ENCODE peak calls at places on chromosomes 7 and 10, in ten cellular contexts. T is HCT116, U is heart right ventricle, J is tibial artery, A is left ventricle myocardium inferior, L is cardiac muscle cell, G is PC-3, F is AG04450, K is tibial nerve, V is ascending aorta. H is an unnamed sample. For H3K27me3, the result is how much of the 10 kb centered on the place peaks cover.

GRCh38 chr7:47722126-47722525 is 140.2 kb upstream of the TNS3 start:
- DNase-seq in T (no peak), U (no peak), J (no peak), A (no peak), L (no peak), G (no peak), F (no peak), K (no peak), V (no peak), H (no peak)

GRCh38 chr7:128200376-128200775 is 40.7 kb upstream of the LEP start:
- DNase-seq in T (no peak), U (no peak), J (no peak), A (no peak), L (no peak), G (no peak), F (no peak), K (no peak), V (no peak), H (no peak)

GRCh38 chr7:19560111-19560883 is 148.5 kb downstream of the POLR1F start:
- DNase-seq in T (no peak), U (no peak), J (no peak), A (no peak), L (peak), G (peak), F (no peak), K (no peak), V (no peak), H (no peak)

GRCh38 chr7:33854951-33855350 is 50.4 kb upstream of the BMPER start:
- DNase-seq in T (no peak), U (no peak), J (no peak), A (no peak), L (peak), G (peak), F (peak), K (no peak), V (no peak), H (no peak)

GRCh38 chr10:30431435-30431911 is 2.5 kb upstream of the MAP3K8 start:
- DNase-seq in T (no peak), U (peak), J (peak), A (peak), L (no peak), G (no peak), F (no peak), K (no peak), V (no peak), H (no peak)

GRCh38 chr7:50665403-50666123 is 100.4 kb upstream of the DDC start:
- DNase-seq in T (no peak), U (no peak), J (peak), A (no peak), L (peak), G (no peak), F (no peak), K (no peak), V (no peak), H (no peak)

GRCh38 chr7:54960517-54960916 is 58.3 kb upstream of the EGFR start:
- DNase-seq in T (no peak), U (no peak), J (no peak), A (no peak), L (peak), G (peak), F (no peak), K (no peak), V (no peak), H (no peak)

GRCh38 chr10:98225000-98225399 is 43.0 kb downstream of the LOXL4 start:
- DNase-seq in T (no peak), U (no peak), J (no peak), A (no peak), L (peak), G (no peak), F (no peak), K (no peak), V (no peak), H (no peak)

GRCh38 chr7:155213385-155213784 is 84.3 kb upstream of the INSIG1 start:
- DNase-seq in T (no peak), U (no peak), J (no peak), A (no peak), L (no peak), G (peak), F (no peak), K (no peak), V (no peak), H (no peak)

GRCh38 chr7:141675431-141676210 is 26.3 kb downstream of the DENND11 start:
- DNase-seq in T (no peak), U (no peak), J (no peak), A (no peak), L (no peak), G (no peak), F (no peak), K (no peak), V (no peak), H (no peak)

GRCh38 chr10:1049425-1049958 is 573 bp upstream of the IDI1 start:
- DNase-seq in T (no peak), U (no peak), J (peak), A (no peak), L (no peak), G (peak), F (no peak), K (no peak), V (no peak), H (no peak)

GRCh38 chr10:95815133-95815532 is 59.2 kb downstream of the ENTPD1 start:
- DNase-seq in T (no peak), U (no peak), J (no peak), A (no peak), L (no peak), G (no peak), F (no peak), K (no peak), V (no peak), H (no peak)

GRCh38 chr10:94397549-94398370 is 4.6 kb upstream of the TBC1D12 start:
- DNase-seq in T (no peak), U (no peak), J (no peak), A (no peak), L (peak), G (peak), F (no peak), K (no peak), V (no peak), H (no peak)

GRCh38 chr7:38398725-38399321 is 125.4 kb upstream of the TARP start:
- DNase-seq in T (peak), U (peak), J (peak), A (peak), L (peak), G (peak), F (peak), K (peak), V (no peak), H (peak)

GRCh38 chr10:121069061-121069850 is 218.1 kb downstream of the WDR11 start:
- DNase-seq in T (peak), U (no peak), J (no peak), A (no peak), L (peak), G (peak), F (no peak), K (no peak), V (no peak), H (no peak)

GRCh38 chr10:122044045-122044661 is 55.2 kb downstream of the TACC2 start:
- DNase-seq in T (no peak), U (no peak), J (peak), A (no peak), L (no peak), G (peak), F (no peak), K (no peak), V (no peak), H (no peak)

GRCh38 chr10:6039711-6040110 is 22.5 kb downstream of the IL2RA start:
- DNase-seq in T (no peak), U (no peak), J (no peak), A (no peak), L (no peak), G (no peak), F (no peak), K (no peak), V (no peak), H (no peak)

GRCh38 chr7:5594616-5595544 is 171.2 kb upstream of the TNRC18 start:
- DNase-seq in T (no peak), U (no peak), J (no peak), A (no peak), L (peak), G (peak), F (no peak), K (no peak), V (no peak), H (no peak)

GRCh38 chr10:1004294-1004693 is 16.1 kb downstream of the GTPBP4 start:
- DNase-seq in T (no peak), U (no peak), J (no peak), A (no peak), L (no peak), G (no peak), F (no peak), K (no peak), V (no peak), H (no peak)

GRCh38 chr7:45150199-45150598 is 7.4 kb upstream of the RAMP3 start:
- DNase-seq in T (no peak), U (no peak), J (no peak), A (no peak), L (no peak), G (no peak), F (no peak), K (no peak), V (no peak), H (no peak)

GRCh38 chr7:32088336-32088975 is 18.2 kb upstream of the PDE1C start:
- DNase-seq in T (no peak), U (peak), J (no peak), A (no peak), L (no peak), G (peak), F (no peak), K (no peak), V (no peak), H (no peak)

GRCh38 chr7:91267558-91267955 is 3.3 kb downstream of the FZD1 start:
- DNase-seq in T (no peak), U (no peak), J (no peak), A (no peak), L (peak), G (no peak), F (no peak), K (no peak), V (no peak), H (no peak)

GRCh38 chr10:79127151-79127961 is 58.6 kb downstream of the ZMIZ1 start:
- DNase-seq in T (peak), U (peak), J (peak), A (peak), L (peak), G (peak), F (no peak), K (peak), V (no peak), H (no peak)

GRCh38 chr7:103446046-103446520 is at the start of gene SLC26A5:
- DNase-seq in T (no peak), U (no peak), J (no peak), A (no peak), L (no peak), G (peak), F (no peak), K (no peak), V (no peak), H (no peak)

GRCh38 chr7:135509839-135510602 is at the start of gene CNOT4:
- DNase-seq in T (peak), U (peak), J (peak), A (peak), L (peak), G (peak), F (peak), K (peak), V (peak), H (peak)

GRCh38 chr10:119892188-119893065 is at the start of gene SEC23IP:
- DNase-seq in T (peak), U (peak), J (peak), A (peak), L (peak), G (peak), F (peak), K (peak), V (peak), H (peak)

GRCh38 chr10:35690534-35690933 is 48.4 kb upstream of the FZD8 start:
- DNase-seq in T (no peak), U (no peak), J (no peak), A (no peak), L (no peak), G (peak), F (no peak), K (no peak), V (no peak), H (no peak)

GRCh38 chr7:128443817-128444216 is 11.9 kb upstream of the HILPDA start:
- DNase-seq in T (no peak), U (no peak), J (no peak), A (no peak), L (no peak), G (no peak), F (no peak), K (no peak), V (no peak), H (no peak)

GRCh38 chr10:122112021-122112616 is 123.2 kb downstream of the TACC2 start:
- DNase-seq in T (peak), U (no peak), J (no peak), A (no peak), L (no peak), G (peak), F (no peak), K (no peak), V (no peak), H (no peak)

GRCh38 chr10:115050375-115050960 is 42.7 kb upstream of the ATRNL1 start:
- DNase-seq in T (no peak), U (no peak), J (no peak), A (no peak), L (no peak), G (no peak), F (no peak), K (no peak), V (no peak), H (no peak)

GRCh38 chr10:128011059-128011979 is 104.4 kb downstream of the PTPRE start:
- DNase-seq in T (peak), U (peak), J (peak), A (peak), L (peak), G (peak), F (peak), K (peak), V (peak), H (peak)

GRCh38 chr7:104627516-104627915 is 299.1 kb downstream of the LHFPL3 start:
- DNase-seq in T (no peak), U (no peak), J (no peak), A (no peak), L (peak), G (peak), F (no peak), K (no peak), V (no peak), H (no peak)

GRCh38 chr10:60937784-60938654 is 6.0 kb downstream of the RHOBTB1 start:
- DNase-seq in T (no peak), U (no peak), J (peak), A (no peak), L (peak), G (peak), F (no peak), K (no peak), V (peak), H (no peak)

GRCh38 chr10:8034666-8035640 is 19.5 kb upstream of the GATA3 start:
- DNase-seq in T (no peak), U (no peak), J (no peak), A (no peak), L (no peak), G (no peak), F (no peak), K (no peak), V (no peak), H (no peak)
- H3K27me3 ChIP-seq in T (under half), U (half or more), J (under half), A (half or more), L (half or more), G (under half), F (half or more), K (half or more), V (under half), H (half or more)

GRCh38 chr7:770336-770735 is 43.3 kb upstream of the PRKAR1B start:
- DNase-seq in T (no peak), U (no peak), J (no peak), A (no peak), L (no peak), G (no peak), F (no peak), K (no peak), V (no peak), H (no peak)

GRCh38 chr7:767580-767940 is 40.5 kb upstream of the PRKAR1B start:
- DNase-seq in T (no peak), U (no peak), J (no peak), A (no peak), L (no peak), G (no peak), F (no peak), K (no peak), V (no peak), H (no peak)

GRCh38 chr7:770786-771185 is 43.7 kb upstream of the PRKAR1B start:
- DNase-seq in T (no peak), U (no peak), J (no peak), A (no peak), L (no peak), G (no peak), F (no peak), K (no peak), V (no peak), H (no peak)

GRCh38 chr7:767941-768729 is 41.1 kb upstream of the PRKAR1B start:
- DNase-seq in T (no peak), U (no peak), J (no peak), A (no peak), L (no peak), G (no peak), F (no peak), K (no peak), V (no peak), H (no peak)

DNA sequence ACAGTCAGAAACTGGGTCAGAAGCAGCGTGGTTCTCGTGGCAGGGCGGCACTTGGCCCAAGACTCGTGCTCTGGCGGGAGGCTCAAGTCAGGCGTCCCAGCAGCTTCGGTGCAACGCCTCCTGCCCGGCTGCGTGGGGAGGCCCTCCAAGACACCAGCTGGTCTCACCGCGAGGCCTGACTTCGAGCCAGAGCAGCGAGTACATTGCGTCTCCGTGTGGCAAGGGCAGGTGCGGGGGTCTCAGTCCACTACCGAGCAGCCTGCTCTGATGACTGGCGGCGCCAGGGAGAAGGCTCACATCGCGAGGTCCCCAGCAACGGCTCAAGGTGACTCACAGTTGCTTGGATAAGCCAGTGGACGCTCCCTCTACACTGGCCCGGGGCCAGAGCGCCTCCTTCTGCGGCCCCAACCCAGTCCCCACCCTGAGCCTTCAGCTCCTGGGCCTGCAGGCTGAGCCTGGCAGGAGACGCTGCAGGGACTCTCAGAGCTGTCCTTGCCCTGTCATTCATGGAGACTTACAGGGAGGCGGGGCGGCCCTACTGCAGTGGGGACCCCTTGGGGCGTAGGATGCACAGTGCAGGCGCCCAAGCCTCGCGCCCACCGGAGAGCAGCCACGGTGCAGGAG is 41.9 kb upstream of the PRKAR1B start:
- DNase-seq in T (no peak), U (peak), J (peak), A (peak), L (peak), G (no peak), F (no peak), K (no peak), V (no peak), H (no peak)
- TF ChIP-seq CTCF in T (no peak), U (no peak), J (no peak), A (peak), L (peak), G (no peak), F (peak), K (no peak), V (no peak), H (no peak)

GRCh38 chr7:150971242-150972048 is 6.7 kb downstream of the KCNH2 start:
- DNase-seq in T (no peak), U (peak), J (no peak), A (peak), L (no peak), G (no peak), F (no peak), K (no peak), V (no peak), H (no peak)

GRCh38 chr7:150968698-150969482 is 9.2 kb downstream of the KCNH2 start:
- DNase-seq in T (no peak), U (no peak), J (no peak), A (no peak), L (no peak), G (no peak), F (no peak), K (no peak), V (no peak), H (no peak)

GRCh38 chr7:150970424-150970823 is 7.7 kb downstream of the KCNH2 start:
- DNase-seq in T (no peak), U (no peak), J (no peak), A (no peak), L (no peak), G (no peak), F (no peak), K (no peak), V (no peak), H (no peak)

GRCh38 chr7:150968056-150968455 is 10.1 kb downstream of the KCNH2 start:
- DNase-seq in T (no peak), U (no peak), J (no peak), A (peak), L (no peak), G (no peak), F (no peak), K (no peak), V (no peak), H (no peak)

GRCh38 chr7:150969483-150969874 is 8.6 kb downstream of the KCNH2 start:
- DNase-seq in T (no peak), U (no peak), J (no peak), A (no peak), L (no peak), G (no peak), F (no peak), K (no peak), V (no peak), H (no peak)
- H3K27me3 ChIP-seq in T (under half), U (under half), J (under half), A (half or more), L (under half), G (under half), F (half or more), K (under half), V (under half), H (under half)

DNA sequence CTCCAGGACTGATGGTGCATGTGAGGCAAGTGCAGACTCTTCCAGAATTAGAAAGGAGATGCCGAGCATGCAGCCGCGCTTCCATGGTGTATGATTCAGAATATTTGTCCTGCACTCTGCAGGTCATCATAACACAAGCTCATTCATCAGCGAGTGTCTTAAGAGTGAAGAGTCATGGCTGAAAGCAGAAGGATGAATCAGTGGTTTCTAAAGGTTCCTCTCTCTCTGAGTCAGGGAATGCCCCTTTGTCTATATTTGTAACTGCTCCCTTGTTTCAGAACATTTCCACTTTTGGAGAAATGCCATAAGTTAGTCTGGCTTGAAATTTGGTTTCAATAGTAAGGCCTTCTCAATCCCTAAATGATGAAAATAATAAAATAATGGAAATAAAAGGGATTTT is 52.3 kb downstream of the HECW1 start:
- DNase-seq in T (peak), U (no peak), J (no peak), A (no peak), L (peak), G (peak), F (peak), K (no peak), V (no peak), H (no peak)
- TF ChIP-seq CTCF in T (no peak), U (no peak), J (no peak), A (no peak), L (no peak), G (no peak), F (no peak), K (no peak), V (no peak), H (no peak)

H was measured in CD4-positive, alpha-beta T cell.